ENCODE peak calls at places on chromosomes 5 and 9, in ten cellular contexts. One of them, this sample, is unnamed.

GRCh38 chr9:116693233-116693731 is 6.2 kb downstream of the TRIM32 start:
- DNase-seq in neuronal stem cell: no peak
- DNase-seq in substantia nigra: no peak
- DNase-seq in Right ventricle myocardium superior: no peak
- DNase-seq in fibroblast of mammary gland: peak
- DNase-seq in hypothalamus: no peak
- DNase-seq in HTR-8/SVneo: no peak
- DNase-seq in GM13977: no peak
- DNase-seq in stimulated activated CD4-positive, alpha-beta T cell treated with anti-CD3 and anti-CD28 coated beads, Interleukin-4, amount 100 ng/mL, for 24 hours: no peak
- DNase-seq in right cardiac atrium: no peak
- DNase-seq in this sample: no peak

GRCh38 chr5:137333461-137333860 is 165.7 kb downstream of the SPOCK1 start:
- DNase-seq in neuronal stem cell: no peak
- DNase-seq in substantia nigra: no peak
- DNase-seq in Right ventricle myocardium superior: no peak
- DNase-seq in fibroblast of mammary gland: no peak
- DNase-seq in hypothalamus: no peak
- DNase-seq in HTR-8/SVneo: no peak
- DNase-seq in GM13977: no peak
- DNase-seq in stimulated activated CD4-positive, alpha-beta T cell treated with anti-CD3 and anti-CD28 coated beads, Interleukin-4, amount 100 ng/mL, for 24 hours: no peak
- DNase-seq in right cardiac atrium: no peak
- DNase-seq in this sample: no peak

GRCh38 chr5:135439426-135440205 is 7.5 kb downstream of the DCANP1 start:
- DNase-seq in neuronal stem cell: no peak
- DNase-seq in substantia nigra: no peak
- DNase-seq in Right ventricle myocardium superior: no peak
- DNase-seq in fibroblast of mammary gland: no peak
- DNase-seq in hypothalamus: no peak
- DNase-seq in HTR-8/SVneo: no peak
- DNase-seq in GM13977: no peak
- DNase-seq in stimulated activated CD4-positive, alpha-beta T cell treated with anti-CD3 and anti-CD28 coated beads, Interleukin-4, amount 100 ng/mL, for 24 hours: no peak
- DNase-seq in right cardiac atrium: peak
- DNase-seq in this sample: no peak

GRCh38 chr9:38396371-38396671 is 3.8 kb downstream of the ALDH1B1 start:
- DNase-seq in neuronal stem cell: no peak
- DNase-seq in substantia nigra: no peak
- DNase-seq in Right ventricle myocardium superior: no peak
- DNase-seq in fibroblast of mammary gland: no peak
- DNase-seq in hypothalamus: no peak
- DNase-seq in HTR-8/SVneo: no peak
- DNase-seq in GM13977: no peak
- DNase-seq in stimulated activated CD4-positive, alpha-beta T cell treated with anti-CD3 and anti-CD28 coated beads, Interleukin-4, amount 100 ng/mL, for 24 hours: no peak
- DNase-seq in right cardiac atrium: peak
- DNase-seq in this sample: no peak

GRCh38 chr9:90991953-90992352 is 190.3 kb downstream of the SYK start:
- DNase-seq in neuronal stem cell: no peak
- DNase-seq in substantia nigra: no peak
- DNase-seq in Right ventricle myocardium superior: no peak
- DNase-seq in fibroblast of mammary gland: peak
- DNase-seq in hypothalamus: no peak
- DNase-seq in HTR-8/SVneo: no peak
- DNase-seq in GM13977: no peak
- DNase-seq in stimulated activated CD4-positive, alpha-beta T cell treated with anti-CD3 and anti-CD28 coated beads, Interleukin-4, amount 100 ng/mL, for 24 hours: no peak
- DNase-seq in right cardiac atrium: no peak
- DNase-seq in this sample: no peak

GRCh38 chr9:90801507-90802289 is at the start of gene SYK:
- DNase-seq in neuronal stem cell: no peak
- DNase-seq in substantia nigra: no peak
- DNase-seq in Right ventricle myocardium superior: peak
- DNase-seq in fibroblast of mammary gland: no peak
- DNase-seq in hypothalamus: no peak
- DNase-seq in HTR-8/SVneo: no peak
- DNase-seq in GM13977: no peak
- DNase-seq in stimulated activated CD4-positive, alpha-beta T cell treated with anti-CD3 and anti-CD28 coated beads, Interleukin-4, amount 100 ng/mL, for 24 hours: no peak
- DNase-seq in right cardiac atrium: peak
- DNase-seq in this sample: peak

GRCh38 chr5:81207009-81207408 is 26.1 kb upstream of the CKMT2 start:
- DNase-seq in neuronal stem cell: no peak
- DNase-seq in substantia nigra: no peak
- DNase-seq in Right ventricle myocardium superior: no peak
- DNase-seq in fibroblast of mammary gland: no peak
- DNase-seq in hypothalamus: no peak
- DNase-seq in HTR-8/SVneo: peak
- DNase-seq in GM13977: no peak
- DNase-seq in stimulated activated CD4-positive, alpha-beta T cell treated with anti-CD3 and anti-CD28 coated beads, Interleukin-4, amount 100 ng/mL, for 24 hours: no peak
- DNase-seq in right cardiac atrium: no peak
- DNase-seq in this sample: peak

GRCh38 chr5:83133797-83134196 is 56.5 kb downstream of the XRCC4 start:
- DNase-seq in neuronal stem cell: no peak
- DNase-seq in substantia nigra: no peak
- DNase-seq in Right ventricle myocardium superior: no peak
- DNase-seq in fibroblast of mammary gland: no peak
- DNase-seq in hypothalamus: no peak
- DNase-seq in HTR-8/SVneo: no peak
- DNase-seq in GM13977: no peak
- DNase-seq in stimulated activated CD4-positive, alpha-beta T cell treated with anti-CD3 and anti-CD28 coated beads, Interleukin-4, amount 100 ng/mL, for 24 hours: no peak
- DNase-seq in right cardiac atrium: no peak
- DNase-seq in this sample: no peak

This sample was measured in Calu3.